ENCODE peak calls at places on chromosomes 12 and 14, in five cellular contexts. E is endothelial cell of umbilical vein, H is mammary epithelial cell, K is nephron progenitor cell, A is progenitor cell of endocrine pancreas. M is an unnamed sample.

GRCh38 chr12:49231881-49232650 is 32.8 kb upstream of the TUBA1C start:
- DNase-seq in E (peak), H (no peak), K (no peak), A (no peak), M (no peak)

GRCh38 chr12:113559466-113559865 is 87.8 kb upstream of the LHX5 start:
- DNase-seq in E (no peak), H (no peak), K (no peak), A (no peak), M (no peak)

GRCh38 chr12:132633901-132634300 is 15.3 kb downstream of the P2RX2 start:
- DNase-seq in E (no peak), H (no peak), K (no peak), A (no peak), M (no peak)

GRCh38 chr12:76037130-76038105 is 5.8 kb upstream of the PHLDA1 start:
- DNase-seq in E (peak), H (peak), K (peak), A (no peak), M (peak)

GRCh38 chr12:68119724-68120211 is 39.8 kb downstream of the IFNG start:
- DNase-seq in E (no peak), H (peak), K (no peak), A (no peak), M (no peak)

GRCh38 chr14:52266782-52267181 is 716 bp upstream of the PTGDR start:
- DNase-seq in E (no peak), H (peak), K (no peak), A (no peak), M (no peak)

GRCh38 chr14:69056389-69056788 is 77.3 kb upstream of the ACTN1 start:
- DNase-seq in E (peak), H (peak), K (no peak), A (no peak), M (no peak)

GRCh38 chr14:35558680-35559079 is 24.7 kb downstream of the INSM2 start:
- DNase-seq in E (no peak), H (no peak), K (no peak), A (no peak), M (peak)

GRCh38 chr14:100586520-100587247 is 533 bp downstream of the BEGAIN start:
- DNase-seq in E (no peak), H (peak), K (peak), A (no peak), M (no peak)

GRCh38 chr14:76904740-76905569 is 78.7 kb downstream of the LRRC74A start:
- DNase-seq in E (peak), H (peak), K (no peak), A (no peak), M (no peak)

GRCh38 chr12:118607831-118608230 is 231.5 kb downstream of the SUDS3 start:
- DNase-seq in E (no peak), H (no peak), K (no peak), A (no peak), M (no peak)

GRCh38 chr14:102318781-102319276 is 717 bp upstream of the ZNF839 start:
- DNase-seq in E (no peak), H (no peak), K (no peak), A (no peak), M (no peak)

GRCh38 chr12:40229690-40230651 is 5.2 kb downstream of the LRRK2 start:
- DNase-seq in E (no peak), H (no peak), K (no peak), A (no peak), M (no peak)

GRCh38 chr14:75614179-75614578 is 35.8 kb downstream of the FLVCR2 start:
- DNase-seq in E (no peak), H (no peak), K (no peak), A (no peak), M (no peak)

GRCh38 chr12:1435044-1435443 is 159.3 kb downstream of the FBXL14 start:
- DNase-seq in E (peak), H (no peak), K (no peak), A (no peak), M (no peak)

GRCh38 chr12:52656616-52657015 is 4.6 kb upstream of the KRT2 start:
- DNase-seq in E (no peak), H (no peak), K (no peak), A (no peak), M (no peak)

GRCh38 chr12:615620-616019 is 47.6 kb downstream of the NINJ2 start:
- DNase-seq in E (peak), H (no peak), K (no peak), A (no peak), M (no peak)

GRCh38 chr12:49195734-49196133 is 6.9 kb upstream of the TUBA1A start:
- DNase-seq in E (no peak), H (no peak), K (no peak), A (no peak), M (no peak)

GRCh38 chr12:93972411-93973208 is 175.8 kb upstream of the PLXNC1 start:
- DNase-seq in E (no peak), H (no peak), K (no peak), A (no peak), M (no peak)

GRCh38 chr12:74509886-74510285 is 27.7 kb upstream of the ATXN7L3B start:
- DNase-seq in E (no peak), H (no peak), K (no peak), A (no peak), M (no peak)

GRCh38 chr14:69666698-69667211 is 55.4 kb downstream of the SUSD6 start:
- DNase-seq in E (peak), H (no peak), K (no peak), A (no peak), M (no peak)

GRCh38 chr14:74568380-74568649 is 43.7 kb downstream of the LTBP2 start:
- DNase-seq in E (no peak), H (peak), K (no peak), A (no peak), M (no peak)

GRCh38 chr14:51304428-51304827 is 64.4 kb downstream of the TMX1 start:
- DNase-seq in E (no peak), H (peak), K (no peak), A (no peak), M (no peak)

GRCh38 chr14:68598621-68599447 is 194.0 kb downstream of the ZFP36L1 start:
- DNase-seq in E (peak), H (peak), K (no peak), A (no peak), M (peak)

GRCh38 chr12:93127107-93127560 is 198.0 kb upstream of the EEA1 start:
- DNase-seq in E (no peak), H (no peak), K (no peak), A (no peak), M (no peak)

GRCh38 chr12:111636209-111636928 is 37.3 kb upstream of the ATXN2 start:
- DNase-seq in E (peak), H (no peak), K (peak), A (no peak), M (peak)

GRCh38 chr14:52060080-52060479 is 8.8 kb downstream of the NID2 start:
- DNase-seq in E (no peak), H (no peak), K (no peak), A (no peak), M (no peak)

GRCh38 chr12:42237052-42237852 is 796 bp downstream of the YAF2 start:
- DNase-seq in E (peak), H (peak), K (peak), A (peak), M (peak)

GRCh38 chr12:25264015-25264582 is 13.4 kb upstream of the KRAS start:
- DNase-seq in E (no peak), H (no peak), K (no peak), A (no peak), M (no peak)

GRCh38 chr14:24943024-24943423 is 106.9 kb downstream of the STXBP6 start:
- DNase-seq in E (no peak), H (no peak), K (no peak), A (no peak), M (no peak)

GRCh38 chr14:101888182-101888581 is 76.2 kb upstream of the DYNC1H1 start:
- DNase-seq in E (no peak), H (no peak), K (no peak), A (no peak), M (no peak)

GRCh38 chr14:71675902-71676291 is 256.3 kb upstream of the RGS6 start:
- DNase-seq in E (no peak), H (peak), K (no peak), A (no peak), M (no peak)

GRCh38 chr12:124685689-124685993 is 118.2 kb upstream of the NCOR2 start:
- DNase-seq in E (no peak), H (peak), K (no peak), A (no peak), M (no peak)

GRCh38 chr14:54829486-54830224 is 73.0 kb downstream of the GCH1 start:
- DNase-seq in E (no peak), H (no peak), K (no peak), A (no peak), M (no peak)

GRCh38 chr14:39035336-39035735 is 67.7 kb downstream of the SEC23A start:
- DNase-seq in E (no peak), H (no peak), K (no peak), A (no peak), M (no peak)

GRCh38 chr12:26298785-26299621 is 103.6 kb downstream of the SSPN start:
- DNase-seq in E (peak), H (peak), K (no peak), A (no peak), M (no peak)
- TF ChIP-seq CTCF in E (peak), H (peak), K (no peak), A (no peak), M (no peak)

GRCh38 chr12:91577586-91578539 is 395.2 kb upstream of the DCN start:
- DNase-seq in E (peak), H (peak), K (no peak), A (no peak), M (no peak)

GRCh38 chr12:91582799-91583198 is 400.2 kb upstream of the DCN start:
- DNase-seq in E (no peak), H (no peak), K (no peak), A (no peak), M (no peak)

GRCh38 chr12:91576432-91576831 is 393.8 kb upstream of the DCN start:
- DNase-seq in E (no peak), H (no peak), K (no peak), A (no peak), M (no peak)

GRCh38 chr12:91575631-91576030 is 393.0 kb upstream of the DCN start:
- DNase-seq in E (no peak), H (no peak), K (no peak), A (no peak), M (no peak)

GRCh38 chr12:91579516-91580263 is 397.1 kb upstream of the DCN start:
- DNase-seq in E (no peak), H (peak), K (no peak), A (no peak), M (no peak)
- TF ChIP-seq CTCF in E (no peak), H (no peak), K (no peak), A (no peak), M (no peak)

DNA sequence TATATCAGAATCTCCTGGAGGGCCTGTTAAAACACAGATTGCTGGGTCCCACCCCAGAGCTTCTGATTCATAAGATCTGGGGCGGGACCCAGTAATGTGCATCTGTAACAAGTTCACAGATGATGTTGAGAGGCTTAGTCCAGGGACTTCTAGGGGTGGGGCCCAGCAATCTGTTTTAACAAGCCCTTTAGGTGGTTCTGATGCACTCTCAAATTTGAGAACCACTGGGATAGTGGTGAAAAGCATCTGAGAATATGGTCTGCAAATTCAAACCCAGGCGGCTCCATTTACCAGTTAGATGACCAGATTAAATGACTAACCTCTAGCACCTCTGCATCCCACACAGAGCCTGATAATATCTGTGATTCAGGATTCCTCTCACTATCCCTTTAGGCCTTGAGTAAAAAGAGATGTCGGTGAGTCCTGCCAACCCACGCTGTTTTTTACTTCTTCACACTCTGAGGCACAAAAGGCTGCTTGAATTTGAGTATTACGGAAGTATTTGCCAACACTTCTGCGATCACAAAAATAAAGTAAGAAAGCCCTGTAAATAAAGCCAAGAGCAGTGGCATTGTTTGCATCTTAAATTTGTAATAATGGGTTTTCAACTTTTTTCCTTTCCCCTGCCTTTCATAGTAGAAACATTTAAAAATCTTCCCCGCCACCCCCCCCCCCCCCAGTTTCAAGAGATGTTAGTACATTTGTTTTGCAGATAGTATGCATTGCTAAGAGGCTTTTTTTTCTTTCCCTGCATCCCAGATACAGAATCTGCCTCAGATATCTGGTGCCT is 1.8 kb upstream of the FRS2 start:
- DNase-seq in E (no peak), H (peak), K (no peak), A (no peak), M (no peak)
- TF ChIP-seq CTCF in E (no peak), H (no peak), K (no peak), A (no peak), M (no peak)

DNA sequence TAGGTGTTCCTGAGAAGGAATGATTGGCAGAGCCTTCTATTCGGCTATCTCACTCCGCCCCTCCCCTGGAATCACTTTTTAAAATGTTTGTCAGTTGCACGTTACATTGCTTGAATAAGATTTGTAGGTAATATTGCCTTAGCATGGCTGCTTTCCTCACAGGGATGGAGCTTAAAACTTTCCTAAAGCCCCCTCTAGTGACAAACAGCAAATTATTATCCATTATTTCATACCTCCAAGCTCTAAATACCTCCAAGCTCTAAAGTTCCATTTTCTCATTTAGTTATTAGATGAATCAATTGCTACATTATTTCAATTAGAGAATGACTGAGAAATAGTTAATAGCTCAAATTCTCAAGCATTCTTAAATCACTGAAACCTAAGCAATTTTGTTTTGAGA is 5.1 kb upstream of the SPATA7 start:
- DNase-seq in E (no peak), H (no peak), K (no peak), A (no peak), M (no peak)
- TF ChIP-seq CTCF in E (no peak), H (peak), K (no peak), A (peak), M (peak)

DNA sequence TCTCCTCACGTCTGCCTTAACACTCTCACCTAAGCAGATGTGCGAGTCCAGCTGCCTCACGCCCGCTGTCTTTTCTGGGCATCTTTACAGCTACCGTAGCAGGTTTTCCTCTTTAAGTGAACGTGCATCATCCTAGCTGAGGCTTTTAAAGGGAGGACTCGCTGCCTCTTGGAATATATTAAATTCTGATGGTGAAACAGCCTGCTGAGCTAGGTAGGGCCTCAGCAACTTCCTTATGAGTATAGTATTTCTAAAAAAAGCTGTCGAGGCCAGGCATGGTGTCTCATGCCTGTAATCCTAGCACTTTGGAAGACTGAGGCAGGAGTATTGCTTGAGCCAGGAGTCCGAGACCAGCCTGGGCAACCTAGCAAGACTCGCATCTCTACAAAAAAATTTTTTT is 32.2 kb downstream of the TESC start:
- DNase-seq in E (no peak), H (no peak), K (no peak), A (no peak), M (no peak)
- TF ChIP-seq CTCF in E (no peak), H (no peak), K (no peak), A (no peak), M (no peak)

DNA sequence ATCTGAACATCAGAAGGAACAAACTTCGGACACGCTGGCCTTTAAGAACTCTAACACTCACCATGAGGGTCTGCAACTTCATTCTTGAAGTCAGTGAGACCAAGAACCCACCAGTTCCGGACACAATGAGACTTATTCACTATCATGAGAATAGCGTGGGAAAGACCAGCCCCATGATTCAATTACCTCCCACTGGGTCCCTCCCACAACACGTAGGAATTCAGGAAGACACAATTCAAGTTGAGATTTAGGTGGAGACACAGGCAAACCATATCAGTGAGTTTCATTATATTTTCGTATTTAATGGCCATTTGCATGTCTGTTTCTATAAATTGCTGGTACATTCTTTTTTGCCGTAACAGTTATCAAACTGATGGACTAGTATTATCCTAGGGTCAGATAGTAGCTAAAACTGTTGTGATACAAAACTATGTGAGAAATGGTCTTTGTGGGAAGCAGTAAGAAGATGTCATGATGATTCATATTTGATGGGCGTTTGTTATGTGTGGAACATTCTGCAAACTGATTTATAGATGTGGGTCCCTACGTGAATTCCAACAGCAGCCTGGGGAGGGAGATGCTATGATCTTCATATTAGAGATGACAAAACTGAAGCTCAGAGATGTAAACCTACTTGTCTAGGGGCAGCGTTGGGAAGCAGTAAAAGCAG is 282.4 kb upstream of the TMEM132C start:
- DNase-seq in E (no peak), H (no peak), K (no peak), A (no peak), M (no peak)
- TF ChIP-seq CTCF in E (no peak), H (no peak), K (no peak), A (no peak), M (no peak)

GRCh38 chr12:104825408-104825807 is 132.7 kb downstream of the SLC41A2 start:
- DNase-seq in E (no peak), H (peak), K (no peak), A (no peak), M (no peak)
- TF ChIP-seq CTCF in E (peak), H (peak), K (no peak), A (peak), M (peak)

GRCh38 chr14:32414808-32415255 is 85.7 kb downstream of the AKAP6 start:
- DNase-seq in E (peak), H (no peak), K (no peak), A (no peak), M (no peak)
- TF ChIP-seq CTCF in E (no peak), H (no peak), K (no peak), A (no peak), M (no peak)

M was measured in neural crest cell.